ENCODE peak calls at places on chromosomes 16 and 17, in four cellular contexts. W is adrenal gland; C is activated naive CD4-positive, alpha-beta T cell treated with anti-CD3 and anti-CD28 coated beads for 36 hours; S is stimulated activated CD4-positive, alpha-beta T cell treated with anti-CD3 and anti-CD28 coated beads, Interleukin-1b, Interleukin-23, amount 100 ng/mL, for 24 hours. A is an unnamed sample.

GRCh38 chr16:68236804-68237242 is 896 bp upstream of the ESRP2 start:
- DNase-seq in C (no peak), S (no peak), W (no peak), A (peak)

GRCh38 chr16:85431431-85432124 is 181.5 kb upstream of the GSE1 start:
- DNase-seq in S (no peak), W (no peak), C (no peak), A (peak)

GRCh38 chr17:72790194-72790593 is 302.3 kb downstream of the SLC39A11 start:
- DNase-seq in W (no peak), S (no peak), C (no peak), A (no peak)

GRCh38 chr16:7513429-7513828 is 180.8 kb downstream of the RBFOX1 start:
- DNase-seq in W (no peak), S (no peak), C (peak), A (no peak)

GRCh38 chr16:19175492-19176262 is 7.6 kb downstream of the SYT17 start:
- DNase-seq in W (no peak), C (no peak), S (no peak), A (no peak)

GRCh38 chr17:76744747-76745146 is 6.8 kb downstream of the MFSD11 start:
- DNase-seq in W (no peak), S (no peak), C (no peak), A (no peak)

GRCh38 chr16:50602531-50603205 is 54.5 kb downstream of the NKD1 start:
- DNase-seq in C (peak), S (no peak), W (no peak), A (no peak)

GRCh38 chr17:57121308-57122042 is 36.4 kb downstream of the AKAP1 start:
- DNase-seq in W (peak), C (peak), S (no peak), A (no peak)

GRCh38 chr16:2426941-2427361 is 2.3 kb upstream of the CCNF start:
- DNase-seq in S (no peak), W (no peak), C (no peak), A (peak)

GRCh38 chr16:75000481-75001081 is 1.8 kb downstream of the ZNRF1 start:
- DNase-seq in S (no peak), C (peak), W (no peak), A (no peak)

GRCh38 chr17:31724026-31724425 is 135.0 kb downstream of the COPRS start:
- DNase-seq in S (no peak), C (no peak), W (no peak), A (no peak)

GRCh38 chr17:348692-349425 is 3.7 kb downstream of the RPH3AL start:
- DNase-seq in C (no peak), S (no peak), W (no peak), A (peak)

GRCh38 chr16:67111951-67112444 is 2.3 kb downstream of the PHAF1 start:
- DNase-seq in C (no peak), S (no peak), W (no peak), A (no peak)

GRCh38 chr17:62572488-62573469 is 54.7 kb upstream of the MRC2 start:
- DNase-seq in S (no peak), C (no peak), W (no peak), A (no peak)

GRCh38 chr16:4613636-4614570 is 785 bp downstream of the UBALD1 start:
- DNase-seq in W (no peak), C (peak), S (no peak), A (peak)

GRCh38 chr17:77315010-77315409 is 174.2 kb downstream of the SEC14L1 start:
- DNase-seq in S (no peak), W (no peak), C (no peak), A (peak)

A was measured in upper lobe of right lung.